ENCODE peak calls at places on chromosomes 3 and 15, in six cellular contexts. N is SK-N-SH, P is endodermal cell, S is H9, X is neural progenitor cell, L is HCT116. C is an unnamed sample.

GRCh38 chr3:168248383-168249047 is 152.8 kb upstream of the GOLIM4 start:
- DNase-seq in N (peak), P (peak), S (peak), X (peak), L (no peak), C (peak)

GRCh38 chr3:29283739-29284138 is 2.9 kb downstream of the RBMS3 start:
- DNase-seq in N (no peak), P (no peak), S (no peak), X (no peak), L (no peak), C (no peak)

GRCh38 chr3:120855665-120856437 is 52.2 kb upstream of the STXBP5L start:
- DNase-seq in N (no peak), P (peak), S (peak), X (no peak), L (no peak), C (no peak)

GRCh38 chr3:149128856-149129255 is 582 bp upstream of the HPS3 start:
- DNase-seq in N (no peak), P (no peak), S (no peak), X (no peak), L (no peak), C (no peak)

GRCh38 chr3:143885803-143886427 is 37.6 kb upstream of the SLC9A9 start:
- DNase-seq in N (peak), P (peak), S (peak), X (peak), L (peak), C (no peak)

GRCh38 chr3:13368834-13369233 is 51.3 kb downstream of the NUP210 start:
- DNase-seq in N (no peak), P (no peak), S (no peak), X (no peak), L (no peak), C (no peak)

GRCh38 chr15:60299452-60300047 is 98.2 kb downstream of the ANXA2 start:
- DNase-seq in N (peak), P (peak), S (peak), X (peak), L (peak), C (no peak)

GRCh38 chr3:195895078-195895899 is 13.1 kb downstream of the TNK2 start:
- DNase-seq in N (peak), P (peak), S (no peak), X (peak), L (peak), C (no peak)

GRCh38 chr3:63878394-63879089 is 14.9 kb downstream of the ATXN7 start:
- DNase-seq in N (no peak), P (no peak), S (no peak), X (no peak), L (no peak), C (no peak)

GRCh38 chr3:195036203-195037016 is 234.5 kb downstream of the XXYLT1 start:
- DNase-seq in N (no peak), P (peak), S (no peak), X (no peak), L (no peak), C (peak)

GRCh38 chr3:38000242-38000916 is 9.8 kb downstream of the VILL start:
- DNase-seq in N (no peak), P (peak), S (no peak), X (no peak), L (no peak), C (peak)

GRCh38 chr3:33722186-33722585 is 4.1 kb upstream of the CLASP2 start:
- DNase-seq in N (no peak), P (no peak), S (no peak), X (no peak), L (no peak), C (no peak)

GRCh38 chr3:78659386-78659987 is 1108.3 kb downstream of the ROBO1 start:
- DNase-seq in N (peak), P (no peak), S (no peak), X (peak), L (peak), C (no peak)

GRCh38 chr3:182855076-182855475 is 61.8 kb downstream of the ATP11B start:
- DNase-seq in N (no peak), P (no peak), S (no peak), X (no peak), L (no peak), C (no peak)

GRCh38 chr3:106714400-106714799 is 662.8 kb upstream of the CCDC54 start:
- DNase-seq in N (no peak), P (no peak), S (no peak), X (no peak), L (no peak), C (no peak)

GRCh38 chr3:43013743-43014155 is 34.6 kb downstream of the GASK1A start:
- DNase-seq in N (no peak), P (no peak), S (no peak), X (no peak), L (no peak), C (no peak)

GRCh38 chr3:13825317-13825590 is 54.6 kb downstream of the WNT7A start:
- DNase-seq in N (no peak), P (no peak), S (no peak), X (no peak), L (no peak), C (no peak)

GRCh38 chr3:184558726-184559125 is 2.9 kb upstream of the EPHB3 start:
- DNase-seq in N (no peak), P (peak), S (no peak), X (peak), L (no peak), C (no peak)

GRCh38 chr15:69154684-69155083 is 5.8 kb upstream of the GLCE start:
- DNase-seq in N (no peak), P (no peak), S (no peak), X (no peak), L (no peak), C (no peak)

GRCh38 chr3:170418422-170419300 is at the start of gene CLDN11:
- DNase-seq in N (peak), P (peak), S (peak), X (peak), L (no peak), C (peak)
- TF ChIP-seq CTCF in N (no peak), P (peak), S (peak), X (peak), L (no peak), C (no peak)

DNA sequence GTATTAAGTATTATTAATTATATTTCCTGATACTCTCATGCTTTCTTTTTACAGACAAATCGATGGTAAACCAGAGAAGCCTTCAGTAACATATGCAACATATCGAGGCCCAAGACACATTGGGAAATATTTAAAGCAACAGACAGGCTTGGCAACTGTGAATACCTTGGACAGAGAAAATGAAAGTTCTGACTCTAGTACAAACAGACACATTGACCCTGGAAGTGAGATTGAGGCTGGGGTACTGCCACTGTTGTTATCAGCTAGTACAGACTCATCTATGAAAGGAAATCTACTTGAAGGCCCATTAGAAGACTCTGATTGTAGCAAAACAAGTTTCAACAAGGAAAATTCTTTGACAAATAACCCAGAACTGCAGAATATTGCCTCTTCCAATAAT is 50.0 kb downstream of the CRYBG3 start:
- DNase-seq in N (no peak), P (no peak), S (no peak), X (no peak), L (no peak), C (no peak)
- H3K9ac ChIP-seq in N (peak), P (no peak), S (no peak), X (no peak), L (no peak), C (no peak)

GRCh38 chr3:112635674-112636073 is 5.3 kb downstream of the CCDC80 start:
- DNase-seq in N (peak), P (no peak), S (no peak), X (no peak), L (no peak), C (no peak)
- TF ChIP-seq CTCF in N (peak), P (no peak), S (no peak), X (no peak), L (no peak), C (no peak)

DNA sequence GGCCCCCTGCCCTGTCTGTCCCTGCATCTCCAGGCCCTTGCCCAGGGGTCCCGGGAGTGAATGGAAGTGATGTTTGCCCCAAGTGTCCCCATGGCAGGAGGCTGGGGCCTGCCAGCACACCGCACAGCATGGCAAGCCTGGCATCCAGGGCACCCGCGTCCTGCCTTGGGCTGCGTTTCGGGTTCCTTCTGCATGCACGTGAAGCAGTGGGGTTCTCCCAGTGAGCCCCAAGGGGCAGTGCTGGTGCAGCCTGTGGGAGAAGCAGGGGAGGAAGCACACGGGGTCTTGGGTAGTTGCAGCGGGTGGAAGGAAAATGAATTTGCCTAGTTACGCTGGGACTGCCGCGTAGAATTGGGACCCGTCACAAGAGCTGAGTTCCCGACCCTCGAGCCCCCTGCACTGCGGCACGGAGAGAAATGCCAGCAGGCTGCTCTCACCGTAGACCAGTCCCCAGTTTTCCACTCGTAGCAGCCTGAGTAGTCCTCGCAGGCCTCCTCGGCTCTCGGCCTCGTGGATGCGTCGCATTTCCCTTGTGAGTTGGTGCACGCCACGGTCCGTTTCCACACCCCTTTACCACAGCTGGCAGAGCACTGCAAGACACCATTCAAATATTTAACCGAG is 259.5 kb upstream of the LYSMD4 start:
- DNase-seq in N (no peak), P (peak), S (no peak), X (no peak), L (no peak), C (peak)
- H3K9ac ChIP-seq in N (no peak), P (no peak), S (no peak), X (no peak), L (no peak), C (no peak)

C was measured in kidney.